ENCODE peak calls at places on chromosome 4, in six cellular contexts. One of them, this sample, is unnamed. For H3K4me1 and H3K27me3, the result is how much of the 10 kb centered on the place peaks cover.

GRCh38 chr4:3291411-3291968 is 1.3 kb upstream of the RGS12 start:
- DNase-seq in aorta: peak
- DNase-seq in mesendoderm: peak
- DNase-seq in pancreas: no peak
- DNase-seq in CD4-positive, CD25-positive, alpha-beta regulatory T cell: no peak
- DNase-seq in sigmoid colon: no peak
- DNase-seq in this sample: no peak

GRCh38 chr4:172982151-172982590 is 186.4 kb upstream of the GALNT7 start:
- DNase-seq in aorta: no peak
- DNase-seq in mesendoderm: no peak
- DNase-seq in pancreas: no peak
- DNase-seq in CD4-positive, CD25-positive, alpha-beta regulatory T cell: peak
- DNase-seq in sigmoid colon: no peak
- DNase-seq in this sample: no peak

GRCh38 chr4:76306882-76307669 is 543 bp downstream of the STBD1 start:
- DNase-seq in aorta: peak
- DNase-seq in mesendoderm: peak
- DNase-seq in pancreas: peak
- DNase-seq in CD4-positive, CD25-positive, alpha-beta regulatory T cell: peak
- DNase-seq in sigmoid colon: peak
- DNase-seq in this sample: peak

GRCh38 chr4:43233321-43233720 is 340.8 kb downstream of the GRXCR1 start:
- DNase-seq in aorta: no peak
- DNase-seq in mesendoderm: peak
- DNase-seq in pancreas: no peak
- DNase-seq in CD4-positive, CD25-positive, alpha-beta regulatory T cell: no peak
- DNase-seq in sigmoid colon: no peak
- DNase-seq in this sample: no peak

GRCh38 chr4:7338059-7338452 is 96.7 kb downstream of the PSAPL1 start:
- DNase-seq in aorta: no peak
- DNase-seq in mesendoderm: no peak
- DNase-seq in pancreas: no peak
- DNase-seq in CD4-positive, CD25-positive, alpha-beta regulatory T cell: no peak
- DNase-seq in sigmoid colon: no peak
- DNase-seq in this sample: no peak

GRCh38 chr4:127055349-127055748 is 577.4 kb upstream of the INTU start:
- DNase-seq in aorta: no peak
- DNase-seq in mesendoderm: no peak
- DNase-seq in pancreas: no peak
- DNase-seq in CD4-positive, CD25-positive, alpha-beta regulatory T cell: no peak
- DNase-seq in sigmoid colon: no peak
- DNase-seq in this sample: no peak

GRCh38 chr4:992297-993110 is 700 bp downstream of the SLC26A1 start:
- DNase-seq in aorta: no peak
- DNase-seq in mesendoderm: no peak
- DNase-seq in pancreas: peak
- DNase-seq in CD4-positive, CD25-positive, alpha-beta regulatory T cell: no peak
- DNase-seq in sigmoid colon: no peak
- DNase-seq in this sample: no peak

GRCh38 chr4:170057851-170058250 is 31.7 kb upstream of the MFAP3L start:
- DNase-seq in aorta: no peak
- DNase-seq in mesendoderm: peak
- DNase-seq in pancreas: no peak
- DNase-seq in CD4-positive, CD25-positive, alpha-beta regulatory T cell: no peak
- DNase-seq in sigmoid colon: no peak
- DNase-seq in this sample: no peak

GRCh38 chr4:98447648-98448047 is 186.5 kb downstream of the RAP1GDS1 start:
- DNase-seq in aorta: no peak
- DNase-seq in mesendoderm: peak
- DNase-seq in pancreas: no peak
- DNase-seq in CD4-positive, CD25-positive, alpha-beta regulatory T cell: peak
- DNase-seq in sigmoid colon: no peak
- DNase-seq in this sample: no peak

GRCh38 chr4:48064349-48064748 is 47.8 kb downstream of the NIPAL1 start:
- DNase-seq in aorta: no peak
- DNase-seq in mesendoderm: no peak
- DNase-seq in pancreas: no peak
- DNase-seq in CD4-positive, CD25-positive, alpha-beta regulatory T cell: no peak
- DNase-seq in sigmoid colon: no peak
- DNase-seq in this sample: no peak
- H3K4me1 ChIP-seq in aorta: under half
- H3K4me1 ChIP-seq in mesendoderm: under half
- H3K4me1 ChIP-seq in pancreas: under half
- H3K4me1 ChIP-seq in CD4-positive, CD25-positive, alpha-beta regulatory T cell: under half
- H3K4me1 ChIP-seq in sigmoid colon: under half
- H3K4me1 ChIP-seq in this sample: under half

DNA sequence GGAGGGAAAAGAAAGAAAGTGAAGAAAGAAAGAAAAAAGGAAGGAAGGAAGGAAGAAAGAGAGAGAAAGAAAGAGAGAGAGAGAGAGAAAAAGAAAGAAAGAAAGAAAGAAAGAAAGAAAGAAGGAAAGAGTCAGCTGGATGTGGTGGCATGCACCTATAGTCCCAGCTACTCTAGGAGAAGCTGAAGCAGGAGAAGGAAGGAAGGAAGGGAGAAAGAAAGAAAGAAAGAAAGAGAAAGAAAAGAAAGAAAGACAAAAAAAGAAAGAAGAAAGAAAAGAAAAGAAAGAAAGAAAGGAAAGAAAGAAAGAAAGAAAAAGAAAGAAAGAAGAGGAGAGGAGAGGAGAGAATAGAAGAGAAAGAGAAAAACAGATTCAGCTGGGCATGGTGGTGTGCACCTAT is 44.3 kb upstream of the ERVMER34-1 start:
- DNase-seq in aorta: no peak
- DNase-seq in mesendoderm: no peak
- DNase-seq in pancreas: no peak
- DNase-seq in CD4-positive, CD25-positive, alpha-beta regulatory T cell: no peak
- DNase-seq in sigmoid colon: no peak
- DNase-seq in this sample: no peak
- H3K4me3 ChIP-seq in aorta: no peak
- H3K4me3 ChIP-seq in mesendoderm: no peak
- H3K4me3 ChIP-seq in pancreas: no peak
- H3K4me3 ChIP-seq in CD4-positive, CD25-positive, alpha-beta regulatory T cell: no peak
- H3K4me3 ChIP-seq in sigmoid colon: no peak
- H3K4me3 ChIP-seq in this sample: no peak

GRCh38 chr4:41750158-41750623 is 1.7 kb upstream of the PHOX2B start:
- DNase-seq in aorta: no peak
- DNase-seq in mesendoderm: peak
- DNase-seq in pancreas: no peak
- DNase-seq in CD4-positive, CD25-positive, alpha-beta regulatory T cell: no peak
- DNase-seq in sigmoid colon: no peak
- DNase-seq in this sample: no peak

GRCh38 chr4:41750624-41751324 is 2.2 kb upstream of the PHOX2B start:
- DNase-seq in aorta: no peak
- DNase-seq in mesendoderm: peak
- DNase-seq in pancreas: no peak
- DNase-seq in CD4-positive, CD25-positive, alpha-beta regulatory T cell: peak
- DNase-seq in sigmoid colon: no peak
- DNase-seq in this sample: no peak

GRCh38 chr4:41748074-41748787 is at the start of gene PHOX2B:
- DNase-seq in aorta: no peak
- DNase-seq in mesendoderm: peak
- DNase-seq in pancreas: no peak
- DNase-seq in CD4-positive, CD25-positive, alpha-beta regulatory T cell: no peak
- DNase-seq in sigmoid colon: no peak
- DNase-seq in this sample: no peak

GRCh38 chr4:41748788-41749445 is 392 bp upstream of the PHOX2B start:
- DNase-seq in aorta: no peak
- DNase-seq in mesendoderm: no peak
- DNase-seq in pancreas: no peak
- DNase-seq in CD4-positive, CD25-positive, alpha-beta regulatory T cell: no peak
- DNase-seq in sigmoid colon: no peak
- DNase-seq in this sample: no peak

GRCh38 chr4:41749650-41750049 is 1.1 kb upstream of the PHOX2B start:
- DNase-seq in aorta: no peak
- DNase-seq in mesendoderm: peak
- DNase-seq in pancreas: no peak
- DNase-seq in CD4-positive, CD25-positive, alpha-beta regulatory T cell: no peak
- DNase-seq in sigmoid colon: no peak
- DNase-seq in this sample: no peak
- H3K27me3 ChIP-seq in aorta: under half
- H3K27me3 ChIP-seq in mesendoderm: half or more
- H3K27me3 ChIP-seq in pancreas: under half
- H3K27me3 ChIP-seq in CD4-positive, CD25-positive, alpha-beta regulatory T cell: under half
- H3K27me3 ChIP-seq in sigmoid colon: under half
- H3K27me3 ChIP-seq in this sample: half or more

DNA sequence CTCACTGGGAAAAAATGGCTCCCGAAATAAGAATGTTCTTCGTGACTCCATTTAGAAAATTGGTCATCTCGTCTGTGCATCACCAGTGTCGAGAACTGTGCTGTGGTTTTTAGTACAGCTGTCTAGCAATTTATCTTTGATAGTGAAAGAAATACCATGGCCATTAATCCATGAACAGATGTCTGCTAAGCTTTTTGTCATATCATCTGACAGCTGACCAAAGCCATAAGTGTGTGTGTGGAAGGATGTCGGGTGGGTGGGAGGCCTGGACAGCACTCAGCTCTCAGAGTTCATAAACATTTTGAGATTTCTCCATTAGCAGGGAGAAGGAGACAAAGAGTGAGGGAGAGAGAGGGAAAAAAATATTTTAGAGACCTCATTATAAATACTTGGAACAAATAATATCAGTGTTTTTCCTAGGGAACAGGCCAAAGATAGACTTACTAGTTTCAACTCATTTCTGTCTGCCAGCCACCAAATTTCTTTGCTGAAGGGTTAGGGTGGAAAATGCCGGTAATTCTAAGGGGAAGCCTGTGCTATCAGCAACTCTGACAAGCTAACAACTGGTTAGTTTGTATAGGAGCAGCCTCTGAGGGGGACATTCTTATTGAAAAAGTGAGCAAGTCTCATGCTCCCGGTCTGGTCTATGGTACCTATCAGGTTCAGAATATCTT is 41.7 kb upstream of the PDLIM3 start:
- DNase-seq in aorta: no peak
- DNase-seq in mesendoderm: no peak
- DNase-seq in pancreas: no peak
- DNase-seq in CD4-positive, CD25-positive, alpha-beta regulatory T cell: no peak
- DNase-seq in sigmoid colon: no peak
- DNase-seq in this sample: no peak
- H3K4me1 ChIP-seq in aorta: under half
- H3K4me1 ChIP-seq in mesendoderm: under half
- H3K4me1 ChIP-seq in pancreas: under half
- H3K4me1 ChIP-seq in CD4-positive, CD25-positive, alpha-beta regulatory T cell: under half
- H3K4me1 ChIP-seq in sigmoid colon: under half
- H3K4me1 ChIP-seq in this sample: under half

GRCh38 chr4:89797117-89797516 is 39.8 kb downstream of the SNCA start:
- DNase-seq in aorta: no peak
- DNase-seq in mesendoderm: no peak
- DNase-seq in pancreas: no peak
- DNase-seq in CD4-positive, CD25-positive, alpha-beta regulatory T cell: no peak
- DNase-seq in sigmoid colon: no peak
- DNase-seq in this sample: no peak
- H3K4me3 ChIP-seq in aorta: no peak
- H3K4me3 ChIP-seq in mesendoderm: no peak
- H3K4me3 ChIP-seq in pancreas: no peak
- H3K4me3 ChIP-seq in CD4-positive, CD25-positive, alpha-beta regulatory T cell: no peak
- H3K4me3 ChIP-seq in sigmoid colon: no peak
- H3K4me3 ChIP-seq in this sample: no peak

DNA sequence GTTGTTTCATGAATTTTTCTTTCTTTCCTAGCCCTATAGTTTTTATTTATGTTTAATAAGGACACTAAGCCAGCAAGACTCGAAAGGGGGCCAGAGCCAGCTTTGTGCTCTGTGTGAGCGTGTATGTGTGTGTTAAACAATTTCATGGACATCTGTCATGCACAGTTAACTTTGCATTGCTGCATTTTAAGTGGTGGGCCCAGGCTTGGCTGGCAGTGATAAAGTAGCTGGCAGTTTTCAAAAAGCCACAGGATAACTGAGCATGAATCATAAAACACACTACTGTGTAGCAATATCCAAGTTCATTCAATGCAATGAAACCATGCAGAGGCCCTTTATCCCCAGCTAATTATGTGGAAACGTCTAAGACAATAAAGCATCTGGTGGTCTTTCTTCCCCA is 133.0 kb downstream of the NKX6-1 start:
- DNase-seq in aorta: no peak
- DNase-seq in mesendoderm: no peak
- DNase-seq in pancreas: no peak
- DNase-seq in CD4-positive, CD25-positive, alpha-beta regulatory T cell: no peak
- DNase-seq in sigmoid colon: no peak
- DNase-seq in this sample: no peak
- H3K27me3 ChIP-seq in aorta: under half
- H3K27me3 ChIP-seq in mesendoderm: under half
- H3K27me3 ChIP-seq in pancreas: under half
- H3K27me3 ChIP-seq in CD4-positive, CD25-positive, alpha-beta regulatory T cell: under half
- H3K27me3 ChIP-seq in sigmoid colon: under half
- H3K27me3 ChIP-seq in this sample: under half

DNA sequence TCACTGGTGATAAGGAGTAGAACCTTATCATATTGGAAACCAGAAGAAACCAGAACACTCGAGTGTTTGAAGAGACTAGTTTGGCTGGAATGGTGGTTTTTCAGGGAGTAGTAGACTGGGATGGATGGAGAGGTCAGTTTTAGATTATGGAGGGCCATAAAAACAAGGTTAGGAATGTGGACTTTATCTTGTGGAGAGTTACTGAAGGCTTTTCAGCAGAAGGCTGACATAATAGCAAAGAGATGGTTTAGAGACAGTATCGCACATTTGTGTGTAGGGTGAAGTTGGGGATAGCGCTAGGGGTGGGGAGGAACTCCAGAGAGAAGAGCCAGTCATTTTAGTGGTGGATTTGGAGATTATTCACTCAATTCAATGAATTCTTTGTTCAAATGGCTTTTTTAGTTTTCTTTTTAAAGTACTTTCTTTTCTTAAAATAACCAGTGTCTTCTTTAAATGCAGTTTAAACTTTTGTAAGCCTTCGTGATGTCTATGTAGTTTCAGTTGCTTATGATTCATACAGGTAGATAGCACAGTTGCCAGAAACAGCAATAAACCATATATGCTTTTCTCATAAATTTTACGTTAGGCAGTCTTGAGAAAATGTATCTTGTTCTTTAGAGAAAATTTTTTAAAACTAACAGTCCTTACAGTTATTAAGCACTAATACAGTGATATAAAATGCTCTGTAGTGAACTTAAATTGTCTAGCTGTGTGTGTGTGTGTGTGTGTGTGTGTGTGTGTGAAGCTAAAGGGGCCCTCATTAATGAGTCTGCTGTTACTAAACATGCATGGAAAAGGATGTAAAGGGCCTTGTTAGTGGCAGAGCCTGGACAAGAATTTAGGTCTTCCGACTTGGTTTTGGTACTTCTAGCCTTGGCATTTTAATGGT is 3.8 kb downstream of the ARHGAP10 start:
- DNase-seq in aorta: no peak
- DNase-seq in mesendoderm: no peak
- DNase-seq in pancreas: no peak
- DNase-seq in CD4-positive, CD25-positive, alpha-beta regulatory T cell: peak
- DNase-seq in sigmoid colon: no peak
- DNase-seq in this sample: no peak
- H3K4me1 ChIP-seq in aorta: under half
- H3K4me1 ChIP-seq in mesendoderm: under half
- H3K4me1 ChIP-seq in pancreas: under half
- H3K4me1 ChIP-seq in CD4-positive, CD25-positive, alpha-beta regulatory T cell: under half
- H3K4me1 ChIP-seq in sigmoid colon: under half
- H3K4me1 ChIP-seq in this sample: under half

DNA sequence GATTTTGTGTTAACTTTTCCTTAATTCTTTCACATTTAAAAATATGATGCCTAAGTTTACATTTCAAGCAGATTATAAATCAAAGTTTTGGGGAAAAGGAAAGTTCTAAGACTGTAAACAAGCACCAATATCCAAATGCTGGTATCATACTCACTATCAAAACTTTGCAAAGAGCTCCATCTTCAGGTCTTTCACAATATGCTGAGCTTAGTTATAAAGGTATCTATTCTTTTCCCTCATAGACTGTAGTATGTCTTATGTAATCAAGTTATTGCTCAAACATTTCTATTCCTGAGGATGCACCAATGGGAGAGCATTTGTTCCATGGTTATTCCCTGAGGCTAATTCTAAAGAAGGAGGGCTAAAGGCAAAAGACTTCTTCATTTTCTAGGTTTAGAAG is 207.9 kb upstream of the FAM241A start:
- DNase-seq in aorta: no peak
- DNase-seq in mesendoderm: peak
- DNase-seq in pancreas: no peak
- DNase-seq in CD4-positive, CD25-positive, alpha-beta regulatory T cell: no peak
- DNase-seq in sigmoid colon: no peak
- DNase-seq in this sample: no peak
- H3K4me3 ChIP-seq in aorta: no peak
- H3K4me3 ChIP-seq in mesendoderm: no peak
- H3K4me3 ChIP-seq in pancreas: no peak
- H3K4me3 ChIP-seq in CD4-positive, CD25-positive, alpha-beta regulatory T cell: no peak
- H3K4me3 ChIP-seq in sigmoid colon: no peak
- H3K4me3 ChIP-seq in this sample: no peak